ENCODE peak calls at places on chromosomes 1 and 21, in ten cellular contexts. V is K562, Y is tibial nerve, O is ovary, X is transverse colon, D is A549, F is sigmoid colon, U is stomach, Q is suprapubic skin, S is GM12878. E is an unnamed sample.

GRCh38 chr1:3277121-3277520 is 177.3 kb upstream of the ARHGEF16 start:
- DNase-seq in Q (no peak), X (no peak), D (no peak), S (no peak), Y (no peak), F (no peak), U (no peak), O (no peak), V (no peak), E (no peak)

GRCh38 chr1:82962658-82963057 is 1036.3 kb downstream of the TTLL7 start:
- DNase-seq in S (no peak), D (no peak), Q (no peak), X (no peak), O (no peak), Y (no peak), V (no peak), F (no peak), U (no peak), E (no peak)

GRCh38 chr1:6603851-6604558 is 1.3 kb upstream of the KLHL21 start:
- DNase-seq in O (peak; percentile 76), X (peak; percentile 57), S (no peak), V (no peak), Y (peak; percentile 76), Q (peak; percentile 88), F (peak; percentile 94), D (no peak), U (peak; percentile 84), E (peak; percentile 82)

GRCh38 chr1:52352690-52353089 is 13.3 kb downstream of the CC2D1B start:
- DNase-seq in U (no peak), O (no peak), D (no peak), V (no peak), S (no peak), Q (no peak), F (no peak), Y (no peak), X (no peak), E (no peak)

GRCh38 chr1:232084584-232085223 is 458.1 kb downstream of the DISC1 start:
- DNase-seq in O (no peak), Q (no peak), Y (no peak), U (no peak), S (no peak), F (no peak), D (no peak), X (no peak), V (no peak), E (no peak)

GRCh38 chr21:36889401-36889800 is 77.1 kb downstream of the HLCS start:
- DNase-seq in O (no peak), Q (no peak), Y (no peak), U (no peak), F (no peak), S (no peak), X (no peak), V (no peak), D (no peak), E (no peak)

GRCh38 chr1:110042981-110043380 is 8.6 kb downstream of the STRIP1 start:
- DNase-seq in S (no peak), V (no peak), X (no peak), D (no peak), O (no peak), F (no peak), Y (no peak), U (no peak), Q (no peak), E (no peak)

GRCh38 chr1:28313710-28314510 is 14.9 kb upstream of the MED18 start:
- DNase-seq in X (peak; percentile 52), U (peak; percentile 73), S (no peak), O (no peak), Y (no peak), D (peak; percentile 47), V (no peak), Q (peak; percentile 69), F (no peak), E (peak; percentile 63)

GRCh38 chr1:214739621-214740238 is 136.7 kb downstream of the CENPF start:
- DNase-seq in U (no peak), Q (no peak), F (no peak), V (no peak), X (no peak), D (no peak), Y (no peak), O (no peak), S (no peak), E (no peak)

GRCh38 chr1:41656088-41656487 is 171.6 kb upstream of the EDN2 start:
- DNase-seq in U (no peak), Q (peak; percentile 36), Y (no peak), F (no peak), V (no peak), S (no peak), X (no peak), O (no peak), D (no peak), E (no peak)

DNA sequence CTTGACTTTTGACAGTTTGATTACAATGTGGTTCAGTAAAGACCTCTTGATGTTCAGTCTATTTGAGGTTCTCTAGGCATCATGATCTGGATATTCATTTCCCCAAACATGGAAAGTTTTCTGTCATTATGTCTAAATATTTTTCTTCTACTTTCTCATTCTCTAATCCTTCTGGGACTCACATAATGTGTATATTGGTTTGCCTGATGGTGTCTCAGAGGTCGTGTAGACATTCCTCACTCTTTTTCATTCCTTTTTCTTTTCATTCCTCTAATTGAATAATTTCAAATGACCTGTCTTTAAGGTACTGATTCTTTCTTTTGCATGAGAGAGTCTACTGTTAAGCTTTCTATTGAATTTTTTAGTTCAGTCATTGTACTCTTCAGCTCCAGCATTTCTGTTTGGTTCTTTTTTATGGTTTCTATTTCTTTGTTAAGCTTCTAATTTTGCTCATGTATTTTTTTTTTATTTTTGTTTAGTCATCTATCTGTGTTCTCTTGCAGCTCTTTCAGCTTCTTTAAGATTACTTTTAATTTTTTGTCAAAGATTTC is 158.4 kb downstream of the GDAP2 start:
- DNase-seq in S (no peak), D (no peak), Y (no peak), V (no peak), X (no peak), F (no peak), Q (no peak), O (no peak), U (no peak), E (no peak)
- H3K9me3 ChIP-seq in S (peaks cover 3% of the 10 kb centered on the region), D (peaks cover 13% of the 10 kb centered on the region), Y (peaks cover 3% of the 10 kb centered on the region), V (peaks cover 13% of the 10 kb centered on the region), X (peaks cover 12% of the 10 kb centered on the region), F (no peaks in the 10 kb centered on the region), Q (peaks cover 24% of the 10 kb centered on the region), O (no peaks in the 10 kb centered on the region), U (peaks cover 40% of the 10 kb centered on the region), E (peaks cover 14% of the 10 kb centered on the region)

GRCh38 chr1:225691377-225691776 is 38.5 kb upstream of the ENAH start:
- DNase-seq in X (no peak), Y (no peak), S (no peak), D (no peak), Q (no peak), F (no peak), U (no peak), V (no peak), O (no peak), E (peak; percentile 37)

GRCh38 chr1:225693085-225693698 is 40.3 kb upstream of the ENAH start:
- DNase-seq in D (no peak), S (no peak), X (no peak), V (no peak), O (no peak), Y (no peak), Q (no peak), F (no peak), U (no peak), E (no peak)

GRCh38 chr1:225692517-225692879 is 39.6 kb upstream of the ENAH start:
- DNase-seq in F (no peak), U (no peak), D (no peak), V (no peak), Y (no peak), Q (no peak), X (no peak), S (no peak), O (no peak), E (no peak)

GRCh38 chr1:225689882-225690459 is 37.0 kb upstream of the ENAH start:
- DNase-seq in D (no peak), Q (no peak), O (no peak), V (no peak), U (no peak), Y (no peak), F (no peak), S (no peak), X (no peak), E (no peak)

GRCh38 chr1:225691861-225692516 is 39.1 kb upstream of the ENAH start:
- DNase-seq in Q (no peak), X (no peak), V (no peak), D (no peak), S (no peak), F (no peak), U (no peak), Y (no peak), O (no peak), E (no peak)
- TF ChIP-seq EP300 in Q (no peak), X (no peak), V (no peak), D (no peak), S (no peak), F (no peak), U (no peak), Y (no peak), O (no peak), E (no peak)

GRCh38 chr1:13600762-13601483 is 17.3 kb downstream of the PDPN start:
- DNase-seq in D (no peak), X (no peak), S (no peak), V (no peak), O (no peak), U (no peak), Q (no peak), F (no peak), Y (no peak), E (peak; percentile 73)

GRCh38 chr1:13607002-13607401 is 23.4 kb downstream of the PDPN start:
- DNase-seq in Q (peak; percentile 50), O (no peak), V (no peak), X (no peak), F (no peak), Y (no peak), S (no peak), U (no peak), D (no peak), E (no peak)

GRCh38 chr1:13605159-13605558 is 21.5 kb downstream of the PDPN start:
- DNase-seq in F (no peak), X (no peak), Y (no peak), U (no peak), D (no peak), Q (no peak), S (no peak), O (no peak), V (no peak), E (no peak)

GRCh38 chr1:13604191-13604590 is 20.6 kb downstream of the PDPN start:
- DNase-seq in V (no peak), S (no peak), D (no peak), U (no peak), O (no peak), F (no peak), Q (no peak), X (no peak), Y (no peak), E (no peak)
- H3K4me1 ChIP-seq in V (no peaks in the 10 kb centered on the region), S (no peaks in the 10 kb centered on the region), D (no peaks in the 10 kb centered on the region), U (no peaks in the 10 kb centered on the region), O (peaks cover 5% of the 10 kb centered on the region), F (no peaks in the 10 kb centered on the region), Q (peaks cover 42% of the 10 kb centered on the region), X (no peaks in the 10 kb centered on the region), Y (peaks cover 36% of the 10 kb centered on the region), E (no peaks in the 10 kb centered on the region)

DNA sequence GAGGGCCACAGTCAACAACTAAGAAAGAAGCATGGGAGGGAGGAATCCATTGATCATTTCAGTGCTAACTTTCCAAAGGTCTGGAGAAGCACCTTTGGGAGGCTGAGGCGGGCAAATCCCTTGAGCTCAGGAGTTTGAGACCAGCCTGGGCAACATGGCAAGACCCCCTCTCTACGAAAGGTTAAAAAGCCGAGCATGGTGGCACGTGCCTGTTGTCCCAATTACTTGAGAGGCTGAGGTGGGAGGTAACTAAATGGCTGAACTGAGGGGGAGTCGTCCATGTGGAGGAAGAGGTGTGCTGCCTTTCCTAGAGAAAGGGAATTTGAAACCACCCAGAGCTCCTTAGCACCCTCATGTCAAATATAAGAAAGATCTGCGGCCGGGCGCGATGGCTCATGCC is 16.2 kb downstream of the MASP2 start:
- DNase-seq in S (no peak), U (no peak), V (no peak), D (no peak), X (no peak), Q (peak; percentile 24), F (no peak), O (no peak), Y (no peak), E (no peak)
- H3K9me3 ChIP-seq in S (no peaks in the 10 kb centered on the region), U (no peaks in the 10 kb centered on the region), V (no peaks in the 10 kb centered on the region), D (no peaks in the 10 kb centered on the region), X (no peaks in the 10 kb centered on the region), Q (no peaks in the 10 kb centered on the region), F (no peaks in the 10 kb centered on the region), O (no peaks in the 10 kb centered on the region), Y (no peaks in the 10 kb centered on the region), E (no peaks in the 10 kb centered on the region)